ENCODE peak calls at places on chromosomes 5 and 9, in nine cellular contexts. G, J, Q, L, M, O, B, F and P are unnamed samples.

GRCh38 chr5:116454417-116454927 is 120.2 kb downstream of the SEMA6A start:
- DNase-seq in G (no peak), J (no peak), Q (no peak), L (no peak), M (peak; percentile 81), O (peak; percentile 91), B (peak; percentile 88), F (peak; percentile 77), P (no peak)

GRCh38 chr5:60494144-60494543 is 205.8 kb downstream of the DEPDC1B start:
- DNase-seq in G (no peak), J (no peak), Q (no peak), L (no peak), M (no peak), O (no peak), B (no peak), F (no peak), P (no peak)

GRCh38 chr5:78972654-78973428 is 12.3 kb downstream of the ARSB start:
- DNase-seq in G (peak; percentile 43), J (no peak), Q (peak; percentile 42), L (no peak), M (peak; percentile 77), O (peak; percentile 91), B (peak; percentile 79), F (no peak), P (no peak)

GRCh38 chr9:346114-346513 is 131.4 kb downstream of the DOCK8 start:
- DNase-seq in G (no peak), J (no peak), Q (no peak), L (no peak), M (no peak), O (no peak), B (no peak), F (no peak), P (no peak)

GRCh38 chr9:33939924-33940874 is 108.5 kb downstream of the UBAP2 start:
- DNase-seq in G (no peak), J (no peak), Q (peak; percentile 20), L (no peak), M (peak; percentile 17), O (no peak), B (peak; percentile 24), F (no peak), P (no peak)

GRCh38 chr5:102857090-102857818 is 102.1 kb downstream of the PAM start:
- DNase-seq in G (no peak), J (no peak), Q (peak; percentile 25), L (no peak), M (peak; percentile 27), O (peak; percentile 81), B (peak; percentile 18), F (no peak), P (no peak)

GRCh38 chr9:75830303-75830702 is 60.2 kb upstream of the PCSK5 start:
- DNase-seq in G (no peak), J (no peak), Q (no peak), L (no peak), M (no peak), O (no peak), B (no peak), F (no peak), P (no peak)

GRCh38 chr9:114804504-114804903 is 1.3 kb downstream of the TNFSF15 start:
- DNase-seq in G (peak; percentile 48), J (no peak), Q (peak; percentile 79), L (peak; percentile 80), M (peak; percentile 77), O (peak; percentile 99), B (peak; percentile 80), F (no peak), P (peak; percentile 66)

GRCh38 chr9:34431661-34432060 is 26.7 kb downstream of the FAM219A start:
- DNase-seq in G (peak; percentile 40), J (no peak), Q (no peak), L (no peak), M (no peak), O (no peak), B (no peak), F (no peak), P (no peak)

GRCh38 chr9:8114826-8115225 is 315.2 kb upstream of the DMAC1 start:
- DNase-seq in G (no peak), J (no peak), Q (no peak), L (no peak), M (no peak), O (no peak), B (no peak), F (no peak), P (no peak)

GRCh38 chr9:4964540-4964939 is 20.5 kb upstream of the JAK2 start:
- DNase-seq in G (no peak), J (no peak), Q (no peak), L (no peak), M (no peak), O (no peak), B (peak; percentile 11), F (no peak), P (no peak)

GRCh38 chr5:121285861-121286527 is 565.7 kb upstream of the FTMT start:
- DNase-seq in G (no peak), J (no peak), Q (no peak), L (no peak), M (peak; percentile 7), O (no peak), B (no peak), F (no peak), P (no peak)

GRCh38 chr9:33159058-33159759 is 7.9 kb downstream of the B4GALT1 start:
- DNase-seq in G (no peak), J (no peak), Q (peak; percentile 86), L (peak; percentile 60), M (peak; percentile 80), O (peak; percentile 87), B (peak; percentile 75), F (peak; percentile 60), P (no peak)

GRCh38 chr5:39191216-39191615 is 28.1 kb downstream of the FYB1 start:
- DNase-seq in G (no peak), J (no peak), Q (no peak), L (no peak), M (no peak), O (no peak), B (no peak), F (no peak), P (no peak)

GRCh38 chr9:137505421-137506140 is 44.6 kb downstream of the PNPLA7 start:
- DNase-seq in G (no peak), J (no peak), Q (no peak), L (no peak), M (no peak), O (no peak), B (no peak), F (no peak), P (no peak)

GRCh38 chr9:127093319-127094020 is 29.0 kb downstream of the ANGPTL2 start:
- DNase-seq in G (no peak), J (no peak), Q (no peak), L (no peak), M (no peak), O (no peak), B (no peak), F (no peak), P (no peak)

GRCh38 chr9:122812736-122813135 is 12.8 kb downstream of the OR1K1 start:
- DNase-seq in G (no peak), J (no peak), Q (no peak), L (no peak), M (no peak), O (no peak), B (no peak), F (no peak), P (no peak)

GRCh38 chr5:179110528-179110927 is 50.4 kb downstream of the ZNF354C start:
- DNase-seq in G (no peak), J (no peak), Q (no peak), L (no peak), M (no peak), O (no peak), B (no peak), F (no peak), P (no peak)

GRCh38 chr5:75584641-75585040 is 26.6 kb upstream of the ANKDD1B start:
- DNase-seq in G (no peak), J (no peak), Q (no peak), L (peak; percentile 32), M (peak; percentile 11), O (no peak), B (peak; percentile 10), F (no peak), P (peak; percentile 17)
- TF ChIP-seq CTCF in G (no peak), J (peak; percentile 27), Q (peak; percentile 39), L (peak; percentile 41), M (peak; percentile 32), O (peak; percentile 20), B (peak; percentile 28), F (no peak), P (peak; percentile 39)

DNA sequence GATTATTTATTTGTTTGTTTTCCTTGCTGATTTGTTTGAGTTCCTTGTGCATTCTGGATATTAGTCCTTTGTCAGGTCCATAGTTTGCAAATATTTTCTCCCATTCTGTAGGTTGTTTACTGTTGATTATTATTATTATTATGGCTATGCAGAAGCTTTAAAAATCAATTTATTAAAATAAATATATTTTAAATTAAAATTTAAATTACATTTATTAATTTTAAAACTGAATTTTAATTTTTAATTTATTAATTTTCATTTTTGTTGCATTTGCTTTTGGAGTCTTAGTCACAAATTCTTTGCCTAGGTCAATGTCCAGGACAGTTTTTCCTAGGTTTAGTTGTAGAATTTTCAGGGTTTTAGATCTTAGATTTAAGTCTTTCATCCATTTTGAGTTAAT is 50.9 kb downstream of the SVEP1 start:
- DNase-seq in G (no peak), J (no peak), Q (no peak), L (no peak), M (no peak), O (no peak), B (no peak), F (no peak), P (no peak)
- TF ChIP-seq CTCF in G (no peak), J (no peak), Q (no peak), L (no peak), M (no peak), O (no peak), B (no peak), F (no peak), P (no peak)

GRCh38 chr5:68272289-68272688 is 56.7 kb downstream of the PIK3R1 start:
- DNase-seq in G (no peak), J (no peak), Q (no peak), L (no peak), M (peak; percentile 45), O (peak; percentile 29), B (peak; percentile 37), F (no peak), P (no peak)
- TF ChIP-seq CTCF in G (peak; percentile 31), J (peak; percentile 42), Q (peak; percentile 49), L (no peak), M (peak; percentile 33), O (peak; percentile 30), B (peak; percentile 37), F (no peak), P (peak; percentile 2)

GRCh38 chr9:123923377-123923776 is 6.5 kb downstream of the DENND1A start:
- DNase-seq in G (no peak), J (no peak), Q (no peak), L (no peak), M (no peak), O (no peak), B (no peak), F (no peak), P (no peak)

GRCh38 chr9:123923884-123924283 is 6.0 kb downstream of the DENND1A start:
- DNase-seq in G (no peak), J (no peak), Q (no peak), L (no peak), M (no peak), O (no peak), B (no peak), F (no peak), P (no peak)

GRCh38 chr9:123925820-123926219 is 4.1 kb downstream of the DENND1A start:
- DNase-seq in G (no peak), J (no peak), Q (no peak), L (peak; percentile 15), M (no peak), O (peak; percentile 42), B (no peak), F (no peak), P (peak; percentile 27)

GRCh38 chr9:123924727-123925126 is 5.2 kb downstream of the DENND1A start:
- DNase-seq in G (no peak), J (no peak), Q (no peak), L (no peak), M (no peak), O (no peak), B (no peak), F (no peak), P (no peak)

GRCh38 chr9:123925161-123925560 is 4.8 kb downstream of the DENND1A start:
- DNase-seq in G (no peak), J (no peak), Q (no peak), L (no peak), M (no peak), O (no peak), B (no peak), F (no peak), P (no peak)
- TF ChIP-seq CTCF in G (no peak), J (no peak), Q (no peak), L (no peak), M (no peak), O (no peak), B (no peak), F (no peak), P (no peak)